ENCODE peak calls at places on chromosome 11, in four cellular contexts. V, W, E and Q are unnamed samples.

GRCh38 chr11:35892166-35892565 is 51.7 kb upstream of the LDLRAD3 start:
- DNase-seq in E (no peak), V (no peak), W (peak), Q (no peak)

GRCh38 chr11:31492320-31492913 is 17.0 kb downstream of the IMMP1L start:
- DNase-seq in W (peak), E (no peak), V (peak), Q (no peak)

GRCh38 chr11:9203715-9204311 is 61.3 kb downstream of the DENND5A start:
- DNase-seq in V (no peak), W (no peak), E (no peak), Q (no peak)

GRCh38 chr11:5288108-5288911 is 13.4 kb downstream of the OR51B4 start:
- DNase-seq in W (peak), E (no peak), V (peak), Q (no peak)

GRCh38 chr11:120173771-120174170 is 35.9 kb upstream of the TRIM29 start:
- DNase-seq in E (no peak), V (no peak), W (no peak), Q (no peak)

GRCh38 chr11:131253885-131254204 is 116.6 kb upstream of the NTM start:
- DNase-seq in E (no peak), V (peak), W (no peak), Q (no peak)

GRCh38 chr11:107042748-107043147 is 24.5 kb upstream of the GUCY1A2 start:
- DNase-seq in W (no peak), V (no peak), E (no peak), Q (no peak)

GRCh38 chr11:65182258-65183170 is 786 bp downstream of the CAPN1 start:
- DNase-seq in V (no peak), W (peak), E (peak), Q (no peak)

GRCh38 chr11:64219354-64219684 is 6.7 kb downstream of the TRPT1 start:
- DNase-seq in E (peak), V (no peak), W (no peak), Q (no peak)

GRCh38 chr11:129324533-129325175 is 51.0 kb upstream of the BARX2 start:
- DNase-seq in V (no peak), E (peak), W (no peak), Q (no peak)

GRCh38 chr11:128283445-128283844 is 303.9 kb downstream of the ETS1 start:
- DNase-seq in E (no peak), W (no peak), V (peak), Q (no peak)

GRCh38 chr11:33310720-33311500 is 53.7 kb downstream of the HIPK3 start:
- DNase-seq in E (no peak), V (peak), W (peak), Q (no peak)

GRCh38 chr11:88338223-88338661 is 706 bp upstream of the CTSC start:
- DNase-seq in V (peak), E (no peak), W (peak), Q (peak)

GRCh38 chr11:81444306-81444705 is 1289.4 kb downstream of the FAM181B start:
- DNase-seq in W (no peak), V (no peak), E (no peak), Q (no peak)

GRCh38 chr11:76793834-76794291 is 10.7 kb downstream of the TSKU start:
- DNase-seq in W (no peak), V (no peak), E (no peak), Q (no peak)

GRCh38 chr11:69640995-69641581 is at the start of gene CCND1:
- DNase-seq in E (peak), W (peak), V (peak), Q (peak)

DNA sequence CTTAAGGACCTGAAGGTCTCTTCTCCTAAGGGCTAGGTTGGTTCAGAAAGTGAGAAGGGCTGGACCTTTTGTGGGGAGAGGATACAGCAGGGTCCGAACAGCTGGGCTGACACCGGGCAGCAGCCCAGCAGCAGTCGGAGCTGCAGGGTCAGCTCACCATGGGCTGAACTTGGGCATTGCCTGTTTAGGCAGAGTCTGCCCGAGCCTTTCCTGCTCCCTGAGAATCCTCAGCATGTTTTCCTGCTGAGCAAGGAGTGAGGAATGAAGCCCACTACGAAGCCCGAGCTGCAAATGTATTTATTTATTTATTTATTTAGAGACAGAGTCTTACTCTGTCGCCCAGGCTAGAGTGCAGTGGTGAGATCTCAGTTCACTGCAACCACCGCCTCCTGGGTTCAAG is 83.9 kb downstream of the PTPRJ start:
- DNase-seq in V (peak), W (no peak), E (no peak), Q (no peak)
- H3K4me3 ChIP-seq in V (no peak), W (no peak), E (no peak), Q (no peak)

GRCh38 chr11:111739299-111739698 is 26.9 kb downstream of the PPP2R1B start:
- DNase-seq in E (no peak), V (no peak), W (no peak), Q (no peak)
- H3K27ac ChIP-seq in E (no peak), V (no peak), W (no peak), Q (no peak)

GRCh38 chr11:61955031-61955415 is 4.9 kb downstream of the BEST1 start:
- DNase-seq in W (peak), V (peak), E (no peak), Q (no peak)
- H3K4me3 ChIP-seq in W (peak), V (peak), E (peak), Q (no peak)

GRCh38 chr11:84902445-84902844 is 724.7 kb downstream of the DLG2 start:
- DNase-seq in W (no peak), E (no peak), V (no peak), Q (no peak)

GRCh38 chr11:84899134-84899533 is 728.0 kb downstream of the DLG2 start:
- DNase-seq in E (no peak), W (no peak), V (no peak), Q (no peak)

GRCh38 chr11:84894666-84895065 is 732.5 kb downstream of the DLG2 start:
- DNase-seq in V (no peak), E (no peak), W (no peak), Q (no peak)

GRCh38 chr11:84901986-84902385 is 725.2 kb downstream of the DLG2 start:
- DNase-seq in E (no peak), V (peak), W (no peak), Q (no peak)

GRCh38 chr11:84899740-84900139 is 727.4 kb downstream of the DLG2 start:
- DNase-seq in W (no peak), E (no peak), V (peak), Q (no peak)
- H3K27ac ChIP-seq in W (no peak), E (no peak), V (no peak), Q (no peak)

DNA sequence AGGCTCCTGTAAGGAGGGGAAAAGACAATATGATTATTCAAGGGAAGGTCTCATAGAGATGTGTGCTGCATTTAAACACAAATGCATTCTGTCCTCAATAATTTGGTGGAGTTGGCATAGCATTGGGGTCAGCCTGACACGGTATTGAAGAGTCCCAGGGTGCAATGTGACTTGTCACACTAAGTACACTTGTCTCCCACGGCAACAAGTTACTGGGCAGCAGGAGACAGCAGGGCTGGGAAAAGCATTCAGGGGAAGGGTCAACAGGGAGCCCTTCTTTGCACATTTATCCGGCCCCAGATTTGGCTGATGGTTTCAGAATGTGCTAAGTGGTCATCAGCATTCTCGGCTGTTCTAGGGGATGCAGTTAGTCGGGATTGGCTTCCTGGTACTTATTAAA is 33.0 kb upstream of the SPON1 start:
- DNase-seq in V (no peak), E (no peak), W (no peak), Q (no peak)
- H3K4me3 ChIP-seq in V (no peak), E (no peak), W (no peak), Q (no peak)

DNA sequence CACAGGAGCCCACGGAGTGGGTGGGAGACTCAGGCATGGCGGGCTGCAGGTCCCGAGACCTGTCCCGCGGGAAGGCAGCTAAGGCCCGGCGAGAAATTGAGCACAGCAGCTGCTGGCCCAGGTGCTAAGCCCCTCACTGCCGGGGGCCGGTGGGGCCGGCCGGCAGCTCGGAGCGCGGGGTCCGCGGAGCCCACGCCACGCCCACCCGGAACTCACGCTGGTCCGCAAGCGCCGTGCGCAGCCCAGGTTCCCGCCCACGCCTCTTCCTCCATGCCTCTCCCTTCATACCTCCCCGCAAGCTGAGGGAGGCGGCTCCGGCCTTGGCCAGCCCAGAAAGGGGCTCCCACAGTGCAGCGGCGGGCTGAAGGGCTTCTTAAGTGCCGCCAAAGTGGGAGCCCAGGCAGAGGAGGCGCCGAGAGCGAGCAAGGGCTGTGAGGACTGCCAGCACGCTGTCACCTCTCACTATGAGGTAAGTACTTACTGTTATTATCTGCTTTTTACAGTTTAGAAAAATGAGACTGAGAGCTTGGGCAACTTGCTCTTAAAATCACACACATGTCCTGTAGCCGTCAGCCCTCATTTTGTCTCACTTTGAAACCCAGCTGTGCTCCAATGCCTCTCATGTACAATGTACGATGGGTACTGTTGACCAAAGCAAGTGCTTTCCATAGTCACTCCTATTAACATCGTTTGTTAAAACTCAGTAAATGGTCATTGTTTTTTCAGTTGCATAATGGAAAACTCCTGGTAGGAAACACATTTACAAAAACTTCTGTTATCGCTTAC is 12.2 kb upstream of the OR10D3 start:
- DNase-seq in V (no peak), W (no peak), E (peak), Q (no peak)
- H3K27ac ChIP-seq in V (no peak), W (no peak), E (no peak), Q (no peak)